ENCODE peak calls at places on chromosome 1, in four cellular contexts. X, D, E and Y are unnamed samples.

GRCh38 chr1:222792744-222793143 is 22.1 kb upstream of the DISP1 start:
- DNase-seq in E (no peak), X (no peak), D (no peak), Y (no peak)

GRCh38 chr1:36771678-36772284 is 262.5 kb downstream of the GRIK3 start:
- DNase-seq in D (no peak), E (peak; percentile 35), X (no peak), Y (no peak)

GRCh38 chr1:164515932-164516331 is 43.1 kb upstream of the PBX1 start:
- DNase-seq in D (no peak), X (no peak), E (no peak), Y (no peak)

GRCh38 chr1:157496121-157496526 is 56.2 kb downstream of the FCRL5 start:
- DNase-seq in X (peak; percentile 53), D (no peak), E (peak; percentile 49), Y (peak; percentile 36)

GRCh38 chr1:9690440-9691107 is 39.0 kb downstream of the PIK3CD start:
- DNase-seq in E (no peak), D (no peak), X (no peak), Y (no peak)

GRCh38 chr1:23101891-23102688 is 66.6 kb downstream of the LUZP1 start:
- DNase-seq in X (no peak), E (no peak), D (no peak), Y (no peak)

GRCh38 chr1:53943090-53943489 is 2.4 kb downstream of the IFT25 start:
- DNase-seq in D (no peak), E (no peak), X (no peak), Y (no peak)

GRCh38 chr1:152866321-152866720 is 6.5 kb downstream of the LCE7A start:
- DNase-seq in X (no peak), E (no peak), D (no peak), Y (no peak)

GRCh38 chr1:231460614-231461013 is 38.5 kb upstream of the EGLN1 start:
- DNase-seq in X (no peak), D (peak; percentile 40), E (no peak), Y (no peak)

GRCh38 chr1:93502561-93502960 is 54.6 kb downstream of the FNBP1L start:
- DNase-seq in D (no peak), E (no peak), X (no peak), Y (no peak)

GRCh38 chr1:29210278-29211085 is 20.3 kb downstream of the MECR start:
- DNase-seq in X (no peak), D (peak; percentile 16), E (no peak), Y (no peak)

GRCh38 chr1:200774735-200775449 is 36.2 kb downstream of the CAMSAP2 start:
- DNase-seq in D (no peak), E (no peak), X (no peak), Y (no peak)

GRCh38 chr1:150543500-150544143 is 5.6 kb upstream of the ADAMTSL4 start:
- DNase-seq in X (no peak), E (no peak), D (no peak), Y (peak; percentile 74)

GRCh38 chr1:212413902-212414327 is 771 bp downstream of the PACC1 start:
- DNase-seq in D (no peak), E (no peak), X (no peak), Y (no peak)

GRCh38 chr1:179121159-179121938 is 39.5 kb downstream of the TOR3A start:
- DNase-seq in X (no peak), E (peak; percentile 28), D (no peak), Y (peak; percentile 25)

GRCh38 chr1:103256490-103256889 is 148.2 kb upstream of the COL11A1 start:
- DNase-seq in E (no peak), X (no peak), D (no peak), Y (no peak)

GRCh38 chr1:38222906-38223305 is 176.3 kb upstream of the POU3F1 start:
- DNase-seq in E (no peak), D (no peak), X (no peak), Y (no peak)
- TF ChIP-seq NR2C2 in E (no peak), D (no peak), X (no peak), Y (no peak)

DNA sequence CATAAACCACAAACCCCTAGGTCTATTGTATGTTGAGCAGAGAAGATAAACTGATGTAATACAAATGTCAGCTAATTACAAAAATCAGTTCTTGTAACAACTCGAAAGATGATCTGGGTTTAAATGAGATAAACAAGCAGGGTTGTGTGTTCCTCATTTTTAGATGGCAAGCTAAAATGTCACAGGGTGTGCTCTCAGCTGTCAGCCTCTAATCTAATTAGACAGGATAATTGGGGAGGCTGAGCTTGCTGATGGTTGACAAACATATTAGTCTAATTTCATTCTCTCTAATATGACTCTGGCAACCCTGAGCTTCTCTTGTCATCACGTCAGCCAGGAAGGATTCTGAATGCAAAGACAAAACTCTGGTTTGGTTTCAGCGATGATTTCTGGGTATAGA is 335.3 kb upstream of the KAZN start:
- DNase-seq in X (no peak), D (no peak), E (no peak), Y (no peak)
- TF ChIP-seq NR2C2 in X (no peak), D (no peak), E (no peak), Y (no peak)

DNA sequence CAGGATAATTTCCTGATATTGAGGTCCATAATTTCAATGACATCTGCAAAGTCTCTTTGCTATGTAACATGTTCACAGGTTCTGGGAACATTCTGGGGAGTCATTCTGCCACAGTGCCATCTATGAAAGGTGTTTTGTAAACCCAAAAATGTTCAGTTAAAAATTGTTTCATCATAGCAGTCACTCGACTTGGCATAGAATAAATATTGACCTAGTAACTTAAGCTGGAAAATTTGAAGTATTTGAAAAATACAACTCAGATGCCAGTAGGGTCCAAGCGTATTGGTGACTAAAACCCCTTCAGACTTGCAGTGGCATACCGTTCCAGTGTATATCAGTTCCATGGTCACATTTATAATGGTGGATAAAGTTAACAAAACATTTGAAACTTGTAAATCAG is 6.8 kb downstream of the DESI2 start:
- DNase-seq in X (no peak), E (no peak), D (no peak), Y (peak; percentile 27)
- TF ChIP-seq NR2C2 in X (no peak), E (no peak), D (no peak), Y (no peak)

GRCh38 chr1:85708826-85709222 is 591 bp upstream of the ZNHIT6 start:
- DNase-seq in D (no peak), E (no peak), X (peak; percentile 46), Y (peak; percentile 27)
- TF ChIP-seq NR2C2 in D (no peak), E (no peak), X (no peak), Y (no peak)